ENCODE peak calls at places on chromosomes 1 and 21, in four cellular contexts. H, A, R and I are unnamed samples.

GRCh38 chr1:116697892-116698595 is 30.5 kb upstream of the IGSF3 start:
- DNase-seq in A (no peak), R (no peak), H (no peak), I (no peak)

GRCh38 chr1:230867903-230868735 is at the start of gene C1orf198:
- DNase-seq in H (peak), R (no peak), A (peak), I (peak)

GRCh38 chr1:39141925-39142324 is 62.6 kb upstream of the MACF1 start:
- DNase-seq in R (no peak), A (no peak), H (no peak), I (peak)

GRCh38 chr1:187985897-187986654 is 1157.3 kb downstream of the PLA2G4A start:
- DNase-seq in A (no peak), R (peak), H (no peak), I (no peak)

GRCh38 chr1:225454733-225455132 is 26.9 kb upstream of the LBR start:
- DNase-seq in H (no peak), R (no peak), A (no peak), I (no peak)

GRCh38 chr1:225950905-225951351 is 9.9 kb upstream of the LEFTY2 start:
- DNase-seq in R (no peak), A (no peak), H (peak), I (no peak)

GRCh38 chr1:182446033-182446669 is 3.8 kb upstream of the RGSL1 start:
- DNase-seq in R (peak), H (peak), A (peak), I (peak)

GRCh38 chr1:40232444-40232843 is 15.3 kb upstream of the TMCO2 start:
- DNase-seq in H (no peak), R (peak), A (no peak), I (no peak)

GRCh38 chr1:26838474-26839338 is 12.2 kb downstream of the ZDHHC18 start:
- DNase-seq in A (peak), H (no peak), R (peak), I (no peak)

GRCh38 chr1:229884765-229885164 is 182.3 kb upstream of the GALNT2 start:
- DNase-seq in H (peak), A (no peak), R (no peak), I (no peak)

GRCh38 chr1:54255026-54255425 is 55.1 kb downstream of the MRPL37 start:
- DNase-seq in A (no peak), H (no peak), R (no peak), I (no peak)

GRCh38 chr1:70896224-70896623 is 151.4 kb downstream of the PTGER3 start:
- DNase-seq in H (no peak), R (no peak), A (no peak), I (no peak)

GRCh38 chr1:181353526-181353925 is 129.8 kb upstream of the CACNA1E start:
- DNase-seq in H (no peak), A (no peak), R (no peak), I (no peak)

GRCh38 chr1:33334081-33334552 is 13.2 kb upstream of the A3GALT2 start:
- DNase-seq in H (no peak), R (no peak), A (peak), I (no peak)

GRCh38 chr21:39575778-39576177 is 37.0 kb upstream of the B3GALT5 start:
- DNase-seq in H (no peak), A (no peak), R (no peak), I (no peak)

GRCh38 chr1:23854568-23854967 is 13.5 kb downstream of the FUCA1 start:
- DNase-seq in A (peak), H (no peak), R (no peak), I (no peak)

GRCh38 chr1:3064296-3064850 is 4.6 kb upstream of the PRDM16 start:
- DNase-seq in R (no peak), H (no peak), A (no peak), I (no peak)

GRCh38 chr1:116667577-116668105 is at the start of gene IGSF3:
- DNase-seq in A (no peak), R (no peak), H (peak), I (peak)

GRCh38 chr1:51955797-51956527 is 34.5 kb downstream of the RAB3B start:
- DNase-seq in H (no peak), R (peak), A (no peak), I (no peak)

GRCh38 chr1:99531578-99532570 is 114.0 kb upstream of the PALMD start:
- DNase-seq in A (no peak), R (no peak), H (no peak), I (no peak)

GRCh38 chr1:47295579-47295978 is 18.4 kb downstream of the STIL start:
- DNase-seq in A (no peak), R (no peak), H (no peak), I (no peak)

GRCh38 chr1:245880754-245881403 is 626.2 kb downstream of the SMYD3 start:
- DNase-seq in R (no peak), A (no peak), H (no peak), I (no peak)

GRCh38 chr1:156122519-156123355 is 8.2 kb downstream of the LMNA start:
- DNase-seq in R (no peak), A (peak), H (no peak), I (no peak)

GRCh38 chr1:6266641-6267040 is 5.7 kb upstream of the GPR153 start:
- DNase-seq in H (no peak), A (no peak), R (no peak), I (no peak)

GRCh38 chr1:234942869-234943501 is 185.7 kb downstream of the TOMM20 start:
- DNase-seq in A (no peak), R (no peak), H (no peak), I (no peak)

GRCh38 chr1:110433803-110434202 is 17.1 kb upstream of the PROK1 start:
- DNase-seq in H (peak), R (no peak), A (peak), I (peak)

GRCh38 chr1:185608166-185608565 is 126.0 kb upstream of the HMCN1 start:
- DNase-seq in A (no peak), H (no peak), R (peak), I (no peak)

GRCh38 chr1:60765204-60765603 is 317.2 kb upstream of the NFIA start:
- DNase-seq in A (peak), R (no peak), H (no peak), I (peak)

GRCh38 chr1:1073743-1074587 is at the start of gene RNF223:
- DNase-seq in R (no peak), H (no peak), A (no peak), I (no peak)

GRCh38 chr21:34528131-34528561 is 16.1 kb upstream of the KCNE1 start:
- DNase-seq in H (no peak), R (no peak), A (no peak), I (no peak)

GRCh38 chr1:38783659-38784229 is 75.8 kb downstream of the RRAGC start:
- DNase-seq in R (no peak), H (no peak), A (peak), I (no peak)

GRCh38 chr1:75203415-75204277 is 69.5 kb downstream of the LHX8 start:
- DNase-seq in R (peak), A (peak), H (no peak), I (peak)

GRCh38 chr1:183023146-183023600 is at the start of gene LAMC1:
- DNase-seq in H (peak), A (peak), R (no peak), I (peak)

GRCh38 chr1:6005276-6005917 is 13.2 kb upstream of the NPHP4 start:
- DNase-seq in A (no peak), H (no peak), R (no peak), I (no peak)

GRCh38 chr1:50246869-50247268 is 138.1 kb downstream of the ELAVL4 start:
- DNase-seq in H (no peak), R (no peak), A (peak), I (no peak)

DNA sequence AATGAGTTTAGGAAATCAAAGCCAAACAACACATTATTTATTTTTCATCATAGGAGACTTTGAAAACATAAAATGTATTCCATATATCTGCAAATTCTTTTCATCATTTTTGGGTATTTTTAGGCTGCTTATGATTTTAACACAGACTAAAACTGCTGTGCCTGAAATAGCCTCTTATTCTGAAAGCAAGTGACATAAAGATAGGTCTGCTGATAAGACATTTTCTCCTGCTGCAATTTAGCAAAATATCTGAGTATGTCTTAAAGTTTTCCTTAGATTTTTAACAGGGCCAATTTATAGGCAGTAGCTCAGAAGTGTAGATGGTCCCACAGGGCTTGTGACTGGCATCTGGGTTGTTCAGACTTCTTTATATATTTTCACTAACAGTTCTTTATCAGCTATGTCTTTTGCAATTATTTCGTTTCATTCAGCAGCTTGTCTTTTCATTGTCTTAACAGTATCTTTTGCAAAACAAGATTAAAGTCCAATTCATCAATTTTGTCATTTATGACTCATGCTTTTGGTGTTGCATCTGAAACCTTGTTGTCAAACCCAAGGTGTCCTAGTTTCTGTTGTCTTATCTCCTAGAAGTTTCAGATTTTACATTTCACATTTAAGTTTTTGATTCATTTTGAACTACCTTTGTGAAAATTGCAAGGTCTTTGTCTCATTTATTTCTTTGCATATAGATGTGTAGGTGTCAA is 41.2 kb upstream of the ZNF124 start:
- DNase-seq in A (no peak), R (no peak), H (no peak), I (no peak)
- TF ChIP-seq ZNF274 in A (no peak), R (no peak), H (no peak), I (no peak)

DNA sequence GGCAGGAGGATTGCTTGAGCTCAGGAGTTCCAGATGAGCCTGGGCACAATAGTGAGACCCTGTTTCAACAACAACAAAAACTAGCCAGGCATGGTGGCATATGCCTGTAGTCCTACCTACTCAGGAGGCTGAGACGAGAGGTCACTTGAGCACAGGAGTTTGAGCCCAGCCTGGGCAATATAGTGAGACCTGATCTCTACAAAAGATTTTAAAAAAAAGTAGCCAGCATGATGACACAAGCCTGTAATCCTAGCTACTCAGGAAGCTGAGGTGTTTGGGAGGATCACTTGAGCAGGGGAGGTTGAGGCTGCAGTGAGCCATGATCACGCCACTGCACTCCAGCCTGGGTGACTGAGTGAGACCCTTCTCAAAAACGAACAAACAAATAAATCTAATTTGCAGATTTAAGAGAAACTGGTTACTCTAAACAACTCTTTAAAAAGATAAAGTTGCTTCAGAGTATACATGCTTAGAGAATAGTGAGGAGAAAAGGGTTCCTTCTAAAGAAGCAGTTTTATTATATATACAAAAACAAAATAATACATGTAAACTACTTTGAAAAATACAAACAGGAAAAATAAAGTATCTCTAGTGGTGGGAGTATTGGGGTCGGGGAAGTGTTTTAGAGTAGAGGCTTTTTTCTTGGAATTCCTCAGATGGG is 88.4 kb downstream of the ADCY10 start:
- DNase-seq in H (no peak), R (no peak), A (no peak), I (no peak)
- TF ChIP-seq SUZ12 in H (no peak), R (no peak), A (no peak), I (no peak)

GRCh38 chr1:241593186-241593585 is 47.0 kb downstream of the CHML start:
- DNase-seq in A (no peak), H (no peak), R (no peak), I (no peak)
- TF ChIP-seq YY1 in A (no peak), H (no peak), R (no peak), I (no peak)

DNA sequence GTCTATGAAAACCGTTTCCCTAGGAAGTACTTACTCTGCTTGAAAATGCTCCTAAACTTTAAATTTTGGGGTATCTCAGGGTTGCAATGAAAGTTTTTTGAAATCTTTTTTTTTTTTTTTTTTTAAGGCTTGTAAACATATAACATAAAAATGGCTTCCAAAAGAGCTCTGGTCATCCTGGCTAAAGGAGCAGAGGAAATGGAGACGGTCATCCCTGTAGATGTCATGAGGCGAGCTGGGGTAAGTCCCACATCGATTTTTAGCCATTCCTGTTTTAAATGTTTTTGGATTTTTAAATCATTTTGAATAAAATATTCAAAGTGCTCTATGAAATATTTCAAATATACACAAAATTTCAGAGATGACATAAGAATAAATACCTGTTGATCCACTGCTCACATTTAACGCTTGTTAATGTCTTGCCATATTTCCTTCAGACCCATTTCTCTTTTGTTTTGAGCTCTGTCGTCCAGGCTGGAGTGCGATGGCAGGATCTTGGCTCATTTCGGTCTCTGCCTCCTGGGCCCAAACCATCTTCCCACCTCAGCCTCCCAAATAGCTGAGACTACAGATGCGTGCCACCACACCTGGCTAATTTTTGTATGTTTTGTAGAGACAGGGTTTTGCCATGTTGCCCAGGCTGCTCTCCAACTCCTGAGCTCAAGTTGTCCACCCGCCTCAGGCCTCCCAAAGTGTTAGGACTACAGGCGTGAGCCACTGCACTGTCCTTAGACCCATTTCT is 1.3 kb downstream of the PARK7 start:
- DNase-seq in H (no peak), A (no peak), R (no peak), I (no peak)
- TF ChIP-seq ZNF274 in H (no peak), A (no peak), R (no peak), I (no peak)

GRCh38 chr1:238439483-238439882 is 548.8 kb upstream of the ZP4 start:
- DNase-seq in A (no peak), R (no peak), H (no peak), I (no peak)

GRCh38 chr1:238443687-238444086 is 553.0 kb upstream of the ZP4 start:
- DNase-seq in R (no peak), H (no peak), A (no peak), I (no peak)

DNA sequence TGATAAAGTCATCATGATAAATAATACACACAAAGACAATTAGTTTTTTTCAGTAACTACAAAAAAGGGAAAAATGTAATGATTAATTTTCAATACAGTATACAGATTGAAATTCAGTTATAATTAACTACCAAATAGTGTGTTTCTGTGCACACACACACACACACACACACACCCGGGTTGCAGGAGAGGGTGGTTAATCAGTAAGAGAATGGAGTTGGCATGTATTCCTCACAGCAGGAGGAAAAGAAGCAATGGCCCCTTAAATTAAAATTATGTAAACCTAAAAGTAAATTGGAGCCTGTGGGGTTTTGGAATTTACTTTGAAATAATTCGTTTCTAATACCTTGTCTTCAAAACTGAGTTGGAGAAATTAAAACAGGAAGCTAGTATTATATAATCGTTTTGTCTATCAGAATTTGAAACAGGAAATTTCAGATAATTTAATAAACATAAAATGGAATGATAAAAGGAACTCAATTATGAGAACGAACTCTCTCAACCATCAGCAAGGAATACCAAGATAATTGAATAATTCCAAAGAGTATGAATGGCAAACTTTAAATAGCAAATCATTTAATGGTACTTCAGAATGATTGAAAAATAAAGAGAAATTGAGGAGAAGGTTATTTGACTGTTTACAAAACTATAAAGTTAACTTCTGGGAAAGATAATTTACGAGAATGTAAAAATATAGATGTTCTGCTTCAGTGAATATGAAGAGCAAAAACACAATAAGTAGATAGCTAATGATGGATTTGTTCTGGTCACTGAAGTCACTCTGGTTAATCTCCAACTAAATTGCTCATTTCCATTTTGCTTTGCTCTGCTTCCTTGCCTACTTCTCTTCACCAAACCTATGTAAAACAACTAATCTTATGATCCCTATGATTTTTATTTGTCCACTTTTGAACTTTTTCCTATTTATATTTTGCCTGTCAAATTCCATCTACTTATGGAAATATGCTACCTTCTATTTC is 547.9 kb upstream of the ZP4 start:
- DNase-seq in H (no peak), A (no peak), R (no peak), I (no peak)
- TF ChIP-seq SUZ12 in H (no peak), A (no peak), R (no peak), I (no peak)